ENCODE peak calls at places on chromosomes 12 and 14, in four cellular contexts. One of them, this sample, is unnamed.

GRCh38 chr14:83706555-83706954 is 1823.4 kb upstream of the FLRT2 start:
- DNase-seq in HFF-Myc: peak
- DNase-seq in mucosa of descending colon: no peak
- DNase-seq in foreskin fibroblast: peak
- DNase-seq in this sample: no peak

GRCh38 chr12:120012067-120012621 is 23.1 kb downstream of the BICDL1 start:
- DNase-seq in mucosa of descending colon: no peak
- DNase-seq in HFF-Myc: peak
- DNase-seq in foreskin fibroblast: no peak
- DNase-seq in this sample: no peak

GRCh38 chr14:105026033-105026785 is 5.3 kb upstream of the CDCA4 start:
- DNase-seq in HFF-Myc: no peak
- DNase-seq in mucosa of descending colon: no peak
- DNase-seq in foreskin fibroblast: peak
- DNase-seq in this sample: no peak

GRCh38 chr14:69685716-69686115 is 74.3 kb downstream of the SUSD6 start:
- DNase-seq in foreskin fibroblast: no peak
- DNase-seq in HFF-Myc: no peak
- DNase-seq in mucosa of descending colon: peak
- DNase-seq in this sample: no peak

GRCh38 chr12:113221181-113221996 is at the start of gene TPCN1:
- DNase-seq in foreskin fibroblast: peak
- DNase-seq in HFF-Myc: peak
- DNase-seq in mucosa of descending colon: peak
- DNase-seq in this sample: peak

GRCh38 chr12:7555752-7556151 is 52.2 kb upstream of the CD163 start:
- DNase-seq in foreskin fibroblast: peak
- DNase-seq in mucosa of descending colon: no peak
- DNase-seq in HFF-Myc: peak
- DNase-seq in this sample: no peak

GRCh38 chr12:13008741-13009380 is 8.8 kb upstream of the HEBP1 start:
- DNase-seq in HFF-Myc: no peak
- DNase-seq in mucosa of descending colon: no peak
- DNase-seq in foreskin fibroblast: no peak
- DNase-seq in this sample: no peak

GRCh38 chr12:88493651-88494050 is 86.6 kb downstream of the KITLG start:
- DNase-seq in HFF-Myc: peak
- DNase-seq in mucosa of descending colon: no peak
- DNase-seq in foreskin fibroblast: peak
- DNase-seq in this sample: no peak

GRCh38 chr12:103560604-103561101 is 26.4 kb upstream of the STAB2 start:
- DNase-seq in HFF-Myc: peak
- DNase-seq in mucosa of descending colon: no peak
- DNase-seq in foreskin fibroblast: peak
- DNase-seq in this sample: peak

GRCh38 chr14:63960926-63961567 is 108.2 kb downstream of the SYNE2 start:
- DNase-seq in mucosa of descending colon: no peak
- DNase-seq in foreskin fibroblast: no peak
- DNase-seq in HFF-Myc: no peak
- DNase-seq in this sample: no peak

GRCh38 chr14:36518586-36519430 is 1.2 kb downstream of the NKX2-1 start:
- DNase-seq in foreskin fibroblast: no peak
- DNase-seq in HFF-Myc: no peak
- DNase-seq in mucosa of descending colon: no peak
- DNase-seq in this sample: no peak

GRCh38 chr12:109624467-109624866 is 50.9 kb downstream of the MVK start:
- DNase-seq in HFF-Myc: no peak
- DNase-seq in mucosa of descending colon: no peak
- DNase-seq in foreskin fibroblast: no peak
- DNase-seq in this sample: no peak

GRCh38 chr12:40996091-40996490 is 192.0 kb upstream of the PDZRN4 start:
- DNase-seq in HFF-Myc: no peak
- DNase-seq in foreskin fibroblast: no peak
- DNase-seq in mucosa of descending colon: no peak
- DNase-seq in this sample: no peak

GRCh38 chr14:66444271-66444987 is 41.7 kb upstream of the CCDC196 start:
- DNase-seq in mucosa of descending colon: no peak
- DNase-seq in HFF-Myc: peak
- DNase-seq in foreskin fibroblast: peak
- DNase-seq in this sample: no peak

GRCh38 chr12:2959508-2960431 is 573 bp downstream of the TEAD4 start:
- DNase-seq in HFF-Myc: no peak
- DNase-seq in foreskin fibroblast: peak
- DNase-seq in mucosa of descending colon: peak
- DNase-seq in this sample: peak

GRCh38 chr14:80434574-80435321 is 223.4 kb upstream of the DIO2 start:
- DNase-seq in HFF-Myc: no peak
- DNase-seq in foreskin fibroblast: no peak
- DNase-seq in mucosa of descending colon: no peak
- DNase-seq in this sample: peak

GRCh38 chr14:104967414-104968152 is 10.6 kb downstream of the AHNAK2 start:
- DNase-seq in foreskin fibroblast: no peak
- DNase-seq in mucosa of descending colon: peak
- DNase-seq in HFF-Myc: no peak
- DNase-seq in this sample: no peak

GRCh38 chr14:32939254-32940065 is 781 bp downstream of the NPAS3 start:
- DNase-seq in mucosa of descending colon: peak
- DNase-seq in foreskin fibroblast: peak
- DNase-seq in HFF-Myc: no peak
- DNase-seq in this sample: no peak

GRCh38 chr12:14771651-14772137 is 31.6 kb downstream of the WBP11 start:
- DNase-seq in mucosa of descending colon: no peak
- DNase-seq in HFF-Myc: no peak
- DNase-seq in foreskin fibroblast: no peak
- DNase-seq in this sample: no peak

GRCh38 chr14:43359317-43359716 is 1147.8 kb downstream of the FSCB start:
- DNase-seq in HFF-Myc: no peak
- DNase-seq in mucosa of descending colon: no peak
- DNase-seq in foreskin fibroblast: no peak
- DNase-seq in this sample: no peak

GRCh38 chr14:55577229-55577628 is 2.8 kb upstream of the KTN1 start:
- DNase-seq in foreskin fibroblast: no peak
- DNase-seq in HFF-Myc: no peak
- DNase-seq in mucosa of descending colon: no peak
- DNase-seq in this sample: no peak

GRCh38 chr12:119949145-119949544 is 39.9 kb upstream of the BICDL1 start:
- DNase-seq in mucosa of descending colon: no peak
- DNase-seq in HFF-Myc: no peak
- DNase-seq in foreskin fibroblast: no peak
- DNase-seq in this sample: no peak

GRCh38 chr12:15701212-15701611 is 88.0 kb downstream of the EPS8 start:
- DNase-seq in mucosa of descending colon: no peak
- DNase-seq in HFF-Myc: no peak
- DNase-seq in foreskin fibroblast: no peak
- DNase-seq in this sample: no peak

GRCh38 chr14:70828188-70828587 is 18.9 kb upstream of the MAP3K9 start:
- DNase-seq in HFF-Myc: no peak
- DNase-seq in foreskin fibroblast: no peak
- DNase-seq in mucosa of descending colon: no peak
- DNase-seq in this sample: no peak

GRCh38 chr12:117228239-117228638 is 38.0 kb upstream of the FBXO21 start:
- DNase-seq in mucosa of descending colon: no peak
- DNase-seq in foreskin fibroblast: no peak
- DNase-seq in HFF-Myc: no peak
- DNase-seq in this sample: no peak

GRCh38 chr14:50901361-50901760 is 29.5 kb downstream of the ABHD12B start:
- DNase-seq in mucosa of descending colon: no peak
- DNase-seq in foreskin fibroblast: no peak
- DNase-seq in HFF-Myc: no peak
- DNase-seq in this sample: no peak

GRCh38 chr12:123995023-123995422 is 22.0 kb downstream of the ZNF664 start:
- DNase-seq in mucosa of descending colon: no peak
- DNase-seq in foreskin fibroblast: peak
- DNase-seq in HFF-Myc: peak
- DNase-seq in this sample: no peak

GRCh38 chr12:49129332-49130150 is 1.7 kb downstream of the TUBA1B start:
- DNase-seq in HFF-Myc: no peak
- DNase-seq in foreskin fibroblast: no peak
- DNase-seq in mucosa of descending colon: peak
- DNase-seq in this sample: no peak

GRCh38 chr14:101781240-101782061 is 19.9 kb downstream of the PPP2R5C start:
- DNase-seq in foreskin fibroblast: no peak
- DNase-seq in HFF-Myc: no peak
- DNase-seq in mucosa of descending colon: peak
- DNase-seq in this sample: no peak

GRCh38 chr12:19409376-19409775 is 29.9 kb upstream of the AEBP2 start:
- DNase-seq in mucosa of descending colon: no peak
- DNase-seq in HFF-Myc: no peak
- DNase-seq in foreskin fibroblast: no peak
- DNase-seq in this sample: no peak

GRCh38 chr12:56080556-56081138 is 682 bp downstream of the ERBB3 start:
- DNase-seq in HFF-Myc: no peak
- DNase-seq in foreskin fibroblast: no peak
- DNase-seq in mucosa of descending colon: peak
- DNase-seq in this sample: no peak

DNA sequence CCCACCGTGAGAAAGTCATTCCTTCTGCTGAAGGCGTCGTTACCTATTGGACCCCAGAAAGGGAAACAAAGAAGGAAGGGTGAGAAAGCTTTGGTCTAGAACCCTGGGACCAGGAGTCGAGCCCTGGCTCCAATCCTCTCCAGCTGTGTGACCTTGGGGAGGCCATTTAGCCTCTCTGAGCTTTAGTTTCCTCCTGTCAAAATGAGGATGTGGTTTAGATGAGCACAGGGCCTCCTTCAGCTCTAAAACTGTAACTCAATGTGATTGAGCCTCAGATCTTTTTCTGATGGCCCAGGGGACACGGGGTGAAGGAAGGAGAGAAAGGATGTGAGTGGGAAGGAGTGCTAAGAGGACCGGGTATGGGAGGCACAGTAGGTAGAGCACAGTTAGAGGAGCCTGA is 7.7 kb downstream of the JDP2 start:
- DNase-seq in HFF-Myc: no peak
- DNase-seq in foreskin fibroblast: no peak
- DNase-seq in mucosa of descending colon: no peak
- DNase-seq in this sample: no peak
- H3K4me3 ChIP-seq in HFF-Myc: no peak
- H3K4me3 ChIP-seq in foreskin fibroblast: no peak
- H3K4me3 ChIP-seq in mucosa of descending colon: no peak
- H3K4me3 ChIP-seq in this sample: no peak

GRCh38 chr12:94767971-94768370 is 117.6 kb upstream of the TMCC3 start:
- DNase-seq in HFF-Myc: no peak
- DNase-seq in foreskin fibroblast: no peak
- DNase-seq in mucosa of descending colon: no peak
- DNase-seq in this sample: no peak
- H3K4me3 ChIP-seq in HFF-Myc: no peak
- H3K4me3 ChIP-seq in foreskin fibroblast: no peak
- H3K4me3 ChIP-seq in mucosa of descending colon: no peak
- H3K4me3 ChIP-seq in this sample: no peak

DNA sequence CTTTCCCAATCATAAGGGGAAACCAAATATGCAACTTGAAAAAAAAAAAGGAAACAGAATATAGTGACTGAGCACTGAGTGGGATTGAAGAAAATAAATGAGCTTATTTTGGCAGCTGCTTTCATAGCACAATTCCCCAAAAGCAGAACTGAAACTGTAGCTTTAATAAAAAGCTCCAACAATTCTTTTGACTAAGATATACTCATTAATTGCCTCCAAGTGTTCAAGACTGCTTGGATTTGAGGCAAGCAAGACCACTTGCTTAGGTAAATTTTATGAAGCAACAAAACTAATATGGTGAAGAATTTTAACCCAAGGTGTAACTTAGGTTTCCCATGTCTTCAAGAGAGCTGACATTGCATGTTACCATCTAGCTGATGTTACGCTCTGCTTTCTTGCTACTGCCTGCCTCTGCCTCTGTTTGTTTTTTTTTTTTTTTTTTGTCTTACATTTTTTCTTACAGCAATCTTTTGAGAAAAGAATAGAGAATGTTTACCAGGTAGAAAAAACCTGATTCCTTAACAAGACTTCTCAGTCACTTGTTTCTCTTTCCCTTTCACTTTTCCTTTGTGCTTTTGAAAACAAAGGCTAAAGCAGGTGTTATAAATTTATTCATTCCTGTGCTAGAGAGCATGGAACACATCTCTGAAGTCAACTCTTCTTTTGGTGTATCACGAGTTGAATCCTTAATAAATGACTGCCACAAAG is 134.4 kb downstream of the BCAT1 start:
- DNase-seq in mucosa of descending colon: no peak
- DNase-seq in foreskin fibroblast: no peak
- DNase-seq in HFF-Myc: no peak
- DNase-seq in this sample: no peak
- H3K4me3 ChIP-seq in mucosa of descending colon: no peak
- H3K4me3 ChIP-seq in foreskin fibroblast: no peak
- H3K4me3 ChIP-seq in HFF-Myc: no peak
- H3K4me3 ChIP-seq in this sample: peak

GRCh38 chr14:28630100-28630499 is 136.5 kb upstream of the FOXG1 start:
- DNase-seq in foreskin fibroblast: no peak
- DNase-seq in HFF-Myc: no peak
- DNase-seq in mucosa of descending colon: no peak
- DNase-seq in this sample: no peak
- H3K4me3 ChIP-seq in foreskin fibroblast: no peak
- H3K4me3 ChIP-seq in HFF-Myc: no peak
- H3K4me3 ChIP-seq in mucosa of descending colon: no peak
- H3K4me3 ChIP-seq in this sample: no peak

DNA sequence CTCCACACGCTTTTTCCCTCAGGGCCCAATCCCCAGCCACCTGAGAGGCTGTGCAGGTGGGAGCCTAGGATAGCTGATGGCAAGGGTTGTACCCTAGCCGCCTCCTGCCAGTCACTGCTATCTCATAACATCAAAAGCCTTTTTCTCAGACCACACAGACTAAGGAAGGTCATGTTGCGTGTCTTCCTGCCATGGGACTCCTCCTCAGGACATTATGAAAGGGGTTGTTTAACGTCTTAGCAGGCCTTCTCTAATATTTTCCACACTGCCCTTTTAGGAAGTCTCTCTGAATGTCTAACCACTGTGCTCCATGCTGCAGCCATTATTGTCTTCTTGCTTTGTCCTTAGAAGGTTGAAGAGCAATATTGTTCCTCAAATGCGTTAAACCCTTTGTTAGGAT is 7.6 kb upstream of the SMUG1 start:
- DNase-seq in foreskin fibroblast: no peak
- DNase-seq in HFF-Myc: no peak
- DNase-seq in mucosa of descending colon: no peak
- DNase-seq in this sample: no peak
- H3K4me3 ChIP-seq in foreskin fibroblast: no peak
- H3K4me3 ChIP-seq in HFF-Myc: no peak
- H3K4me3 ChIP-seq in mucosa of descending colon: no peak
- H3K4me3 ChIP-seq in this sample: no peak